ENCODE peak calls at places on chromosomes 3 and 15, in five cellular contexts. J is DMS153, E is heart right ventricle, T is EH, B is cardiac muscle cell. U is an unnamed sample.

GRCh38 chr3:149371001-149371722 is 6.3 kb downstream of the TM4SF1 start:
- DNase-seq in J (peak), E (no peak), T (peak), B (no peak), U (peak)

GRCh38 chr3:82474711-82475110 is 713.3 kb upstream of the GBE1 start:
- DNase-seq in J (no peak), E (no peak), T (no peak), B (no peak), U (no peak)

GRCh38 chr15:70857547-70858265 is 3.7 kb upstream of the LARP6 start:
- DNase-seq in J (no peak), E (no peak), T (peak), B (no peak), U (peak)

GRCh38 chr3:194537732-194538247 is 51.0 kb upstream of the ATP13A3 start:
- DNase-seq in J (peak), E (no peak), T (peak), B (peak), U (peak)

GRCh38 chr3:67715911-67716310 is 61.5 kb upstream of the SUCLG2 start:
- DNase-seq in J (no peak), E (no peak), T (no peak), B (no peak), U (no peak)

GRCh38 chr3:16055606-16056209 is 118.8 kb upstream of the GALNT15 start:
- DNase-seq in J (no peak), E (no peak), T (no peak), B (peak), U (no peak)

GRCh38 chr15:65368300-65368617 is 9.5 kb downstream of the IGDCC3 start:
- DNase-seq in J (no peak), E (peak), T (no peak), B (peak), U (no peak)

GRCh38 chr15:101372960-101373525 is 78.0 kb upstream of the SNRPA1 start:
- DNase-seq in J (no peak), E (no peak), T (no peak), B (no peak), U (no peak)

GRCh38 chr3:188900421-188900941 is 271.3 kb upstream of the TPRG1 start:
- DNase-seq in J (no peak), E (no peak), T (peak), B (no peak), U (peak)

GRCh38 chr15:30043211-30043655 is 39.5 kb upstream of the GOLGA8J start:
- DNase-seq in J (no peak), E (no peak), T (peak), B (no peak), U (peak)

GRCh38 chr3:81823882-81824395 is 62.5 kb upstream of the GBE1 start:
- DNase-seq in J (no peak), E (no peak), T (no peak), B (peak), U (no peak)

GRCh38 chr3:38829404-38829803 is 13.4 kb upstream of the SCN10A start:
- DNase-seq in J (no peak), E (no peak), T (peak), B (no peak), U (peak)

GRCh38 chr15:70069716-70070115 is 28.0 kb downstream of the TLE3 start:
- DNase-seq in J (no peak), E (no peak), T (no peak), B (no peak), U (no peak)

GRCh38 chr3:193240850-193241706 is at the start of gene PLAAT1:
- DNase-seq in J (peak), E (peak), T (peak), B (peak), U (peak)

GRCh38 chr3:190524942-190525341 is 11.1 kb downstream of the IL1RAP start:
- DNase-seq in J (no peak), E (no peak), T (no peak), B (no peak), U (no peak)

GRCh38 chr3:127019449-127019848 is 36.5 kb downstream of the PLXNA1 start:
- DNase-seq in J (no peak), E (no peak), T (peak), B (no peak), U (peak)

GRCh38 chr3:137647179-137647578 is 116.9 kb upstream of the SOX14 start:
- DNase-seq in J (no peak), E (no peak), T (no peak), B (no peak), U (no peak)

GRCh38 chr3:113746069-113746954 is at the start of gene NAA50:
- DNase-seq in J (peak), E (peak), T (peak), B (peak), U (peak)

GRCh38 chr3:78096488-78097255 is 1056.8 kb downstream of the ROBO2 start:
- DNase-seq in J (no peak), E (no peak), T (peak), B (no peak), U (peak)

GRCh38 chr15:68792901-68793766 is 27.6 kb downstream of the ANP32A start:
- DNase-seq in J (no peak), E (no peak), T (no peak), B (peak), U (no peak)

GRCh38 chr15:68816795-68817303 is 3.8 kb downstream of the ANP32A start:
- DNase-seq in J (no peak), E (peak), T (peak), B (peak), U (peak)

GRCh38 chr15:58260186-58260910 is 122.2 kb downstream of the AQP9 start:
- DNase-seq in J (peak), E (no peak), T (peak), B (no peak), U (peak)

GRCh38 chr3:169508426-169508825 is 155.1 kb downstream of the MECOM start:
- DNase-seq in J (no peak), E (no peak), T (no peak), B (no peak), U (no peak)

GRCh38 chr15:48440084-48440483 is 108.9 kb downstream of the DUT start:
- DNase-seq in J (no peak), E (no peak), T (peak), B (no peak), U (peak)

GRCh38 chr3:152728346-152728980 is 106.5 kb upstream of the P2RY1 start:
- DNase-seq in J (no peak), E (no peak), T (no peak), B (no peak), U (no peak)

GRCh38 chr15:76199106-76200082 is 111.9 kb downstream of the ETFA start:
- DNase-seq in J (no peak), E (peak), T (peak), B (no peak), U (peak)

GRCh38 chr3:143245692-143246091 is 126.1 kb downstream of the CHST2 start:
- DNase-seq in J (no peak), E (no peak), T (no peak), B (no peak), U (no peak)

GRCh38 chr15:74580538-74581350 is 34.9 kb upstream of the CLK3 start:
- DNase-seq in J (no peak), E (no peak), T (no peak), B (no peak), U (no peak)

GRCh38 chr15:65940618-65940909 is 71.3 kb downstream of the RAB11A start:
- DNase-seq in J (no peak), E (no peak), T (peak), B (no peak), U (peak)

GRCh38 chr3:134487406-134487805 is 1.5 kb downstream of the CEP63 start:
- DNase-seq in J (no peak), E (no peak), T (peak), B (no peak), U (no peak)

GRCh38 chr15:59168536-59168935 is 38.1 kb upstream of the LDHAL6B start:
- DNase-seq in J (no peak), E (no peak), T (peak), B (no peak), U (peak)

GRCh38 chr3:157096328-157096727 is 63.6 kb downstream of the CCNL1 start:
- DNase-seq in J (no peak), E (no peak), T (no peak), B (no peak), U (no peak)

GRCh38 chr3:194103475-194103874 is 32.5 kb upstream of the HES1 start:
- DNase-seq in J (no peak), E (no peak), T (no peak), B (no peak), U (no peak)

GRCh38 chr3:22372292-22372949 is 621.4 kb upstream of the ZNF385D start:
- DNase-seq in J (no peak), E (no peak), T (no peak), B (peak), U (no peak)

GRCh38 chr3:66938338-66938963 is 59.7 kb upstream of the KBTBD8 start:
- DNase-seq in J (peak), E (peak), T (peak), B (peak), U (peak)

GRCh38 chr15:60972866-60973265 is 256.2 kb downstream of the RORA start:
- DNase-seq in J (no peak), E (no peak), T (peak), B (no peak), U (peak)

GRCh38 chr3:46981932-46982471 is 2.5 kb downstream of the NBEAL2 start:
- DNase-seq in J (peak), E (no peak), T (no peak), B (no peak), U (no peak)

GRCh38 chr15:84033793-84034553 is 201.6 kb upstream of the GOLGA6L4 start:
- DNase-seq in J (no peak), E (no peak), T (no peak), B (no peak), U (no peak)

GRCh38 chr3:178345944-178346343 is 190.3 kb upstream of the KCNMB2 start:
- DNase-seq in J (no peak), E (no peak), T (no peak), B (no peak), U (no peak)

U was measured in EL.